ENCODE peak calls at places on chromosomes 5 and 9, in seven cellular contexts. One of them, this sample, is unnamed.

GRCh38 chr5:133469846-133470245 is 142.5 kb downstream of the FSTL4 start:
- DNase-seq in prostate gland: no peak
- DNase-seq in GM23338: no peak
- DNase-seq in kidney epithelial cell: no peak
- DNase-seq in PC-3: no peak
- DNase-seq in K562: no peak
- DNase-seq in foreskin fibroblast: no peak
- DNase-seq in this sample: no peak

GRCh38 chr5:9320652-9321051 is 225.2 kb downstream of the SEMA5A start:
- DNase-seq in foreskin fibroblast: no peak
- DNase-seq in K562: no peak
- DNase-seq in PC-3: no peak
- DNase-seq in GM23338: no peak
- DNase-seq in kidney epithelial cell: no peak
- DNase-seq in prostate gland: no peak
- DNase-seq in this sample: no peak

GRCh38 chr5:150779397-150780179 is 1.0 kb downstream of the SMIM3 start:
- DNase-seq in GM23338: no peak
- DNase-seq in kidney epithelial cell: no peak
- DNase-seq in foreskin fibroblast: peak; percentile 54
- DNase-seq in K562: no peak
- DNase-seq in PC-3: no peak
- DNase-seq in prostate gland: no peak
- DNase-seq in this sample: no peak

GRCh38 chr9:84404095-84404686 is 63.6 kb upstream of the SLC28A3 start:
- DNase-seq in K562: peak; percentile 41
- DNase-seq in kidney epithelial cell: no peak
- DNase-seq in GM23338: peak; percentile 62
- DNase-seq in PC-3: peak; percentile 5
- DNase-seq in foreskin fibroblast: no peak
- DNase-seq in prostate gland: no peak
- DNase-seq in this sample: no peak

GRCh38 chr5:135493406-135494180 is 41.4 kb upstream of the TIFAB start:
- DNase-seq in GM23338: peak; percentile 39
- DNase-seq in foreskin fibroblast: peak; percentile 85
- DNase-seq in PC-3: peak; percentile 86
- DNase-seq in K562: no peak
- DNase-seq in kidney epithelial cell: peak; percentile 45
- DNase-seq in prostate gland: peak; percentile 30
- DNase-seq in this sample: peak; percentile 59

GRCh38 chr5:14958196-14958595 is 86.6 kb upstream of the ANKH start:
- DNase-seq in kidney epithelial cell: no peak
- DNase-seq in prostate gland: peak; percentile 35
- DNase-seq in PC-3: peak; percentile 42
- DNase-seq in GM23338: no peak
- DNase-seq in K562: no peak
- DNase-seq in foreskin fibroblast: peak; percentile 16
- DNase-seq in this sample: no peak

GRCh38 chr9:104293877-104294276 is 199.8 kb downstream of the SMC2 start:
- DNase-seq in K562: no peak
- DNase-seq in PC-3: no peak
- DNase-seq in foreskin fibroblast: no peak
- DNase-seq in kidney epithelial cell: no peak
- DNase-seq in prostate gland: no peak
- DNase-seq in GM23338: no peak
- DNase-seq in this sample: no peak

GRCh38 chr9:69745716-69746538 is 13.9 kb downstream of the PTAR1 start:
- DNase-seq in foreskin fibroblast: no peak
- DNase-seq in kidney epithelial cell: no peak
- DNase-seq in prostate gland: no peak
- DNase-seq in K562: no peak
- DNase-seq in PC-3: peak; percentile 4
- DNase-seq in GM23338: peak; percentile 24
- DNase-seq in this sample: no peak

GRCh38 chr5:36422957-36423356 is 121.3 kb upstream of the RANBP3L start:
- DNase-seq in kidney epithelial cell: peak; percentile 74
- DNase-seq in PC-3: peak; percentile 87
- DNase-seq in foreskin fibroblast: no peak
- DNase-seq in GM23338: no peak
- DNase-seq in K562: no peak
- DNase-seq in prostate gland: no peak
- DNase-seq in this sample: peak; percentile 60

GRCh38 chr9:133115604-133116345 is 5.3 kb downstream of the RALGDS start:
- DNase-seq in kidney epithelial cell: no peak
- DNase-seq in foreskin fibroblast: no peak
- DNase-seq in prostate gland: no peak
- DNase-seq in GM23338: no peak
- DNase-seq in PC-3: no peak
- DNase-seq in K562: no peak
- DNase-seq in this sample: no peak

GRCh38 chr5:92605591-92605990 is 975.4 kb downstream of the NR2F1-AS1 start:
- DNase-seq in foreskin fibroblast: peak; percentile 6
- DNase-seq in kidney epithelial cell: no peak
- DNase-seq in PC-3: no peak
- DNase-seq in prostate gland: no peak
- DNase-seq in K562: no peak
- DNase-seq in GM23338: no peak
- DNase-seq in this sample: no peak

GRCh38 chr5:173472164-173472563 is 143.9 kb upstream of the STC2 start:
- DNase-seq in foreskin fibroblast: peak; percentile 96
- DNase-seq in PC-3: peak; percentile 99
- DNase-seq in GM23338: no peak
- DNase-seq in K562: no peak
- DNase-seq in prostate gland: peak; percentile 91
- DNase-seq in kidney epithelial cell: peak; percentile 83
- DNase-seq in this sample: peak; percentile 98

GRCh38 chr5:150112211-150113046 is 26.1 kb upstream of the CSF1R start:
- DNase-seq in kidney epithelial cell: peak; percentile 32
- DNase-seq in GM23338: no peak
- DNase-seq in prostate gland: no peak
- DNase-seq in foreskin fibroblast: peak; percentile 78
- DNase-seq in PC-3: peak; percentile 67
- DNase-seq in K562: no peak
- DNase-seq in this sample: peak; percentile 99

GRCh38 chr9:105413486-105414068 is 34.3 kb upstream of the FSD1L start:
- DNase-seq in kidney epithelial cell: no peak
- DNase-seq in K562: no peak
- DNase-seq in PC-3: peak; percentile 37
- DNase-seq in GM23338: peak; percentile 44
- DNase-seq in foreskin fibroblast: peak; percentile 48
- DNase-seq in prostate gland: no peak
- DNase-seq in this sample: peak; percentile 48

GRCh38 chr5:17992296-17992695 is 358.0 kb downstream of the TAF11L14 start:
- DNase-seq in kidney epithelial cell: no peak
- DNase-seq in prostate gland: no peak
- DNase-seq in K562: no peak
- DNase-seq in PC-3: no peak
- DNase-seq in GM23338: no peak
- DNase-seq in foreskin fibroblast: no peak
- DNase-seq in this sample: no peak

GRCh38 chr5:66653380-66653779 is 57.2 kb downstream of the MAST4 start:
- DNase-seq in foreskin fibroblast: peak; percentile 83
- DNase-seq in kidney epithelial cell: peak; percentile 9
- DNase-seq in PC-3: peak; percentile 3
- DNase-seq in GM23338: no peak
- DNase-seq in K562: no peak
- DNase-seq in prostate gland: no peak
- DNase-seq in this sample: no peak

GRCh38 chr9:85884236-85884635 is 56.7 kb upstream of the NAA35 start:
- DNase-seq in GM23338: no peak
- DNase-seq in PC-3: no peak
- DNase-seq in K562: no peak
- DNase-seq in prostate gland: no peak
- DNase-seq in foreskin fibroblast: no peak
- DNase-seq in kidney epithelial cell: no peak
- DNase-seq in this sample: no peak

GRCh38 chr9:128835246-128836210 is 5.9 kb upstream of the SPOUT1 start:
- DNase-seq in kidney epithelial cell: no peak
- DNase-seq in K562: peak; percentile 5
- DNase-seq in foreskin fibroblast: no peak
- DNase-seq in prostate gland: no peak
- DNase-seq in PC-3: no peak
- DNase-seq in GM23338: no peak
- DNase-seq in this sample: no peak

GRCh38 chr5:67350185-67350584 is 153.6 kb upstream of the CD180 start:
- DNase-seq in kidney epithelial cell: no peak
- DNase-seq in GM23338: no peak
- DNase-seq in prostate gland: no peak
- DNase-seq in K562: no peak
- DNase-seq in foreskin fibroblast: peak; percentile 38
- DNase-seq in PC-3: no peak
- DNase-seq in this sample: no peak

GRCh38 chr9:83623634-83623991 is 670 bp downstream of the IDNK start:
- DNase-seq in GM23338: no peak
- DNase-seq in K562: no peak
- DNase-seq in prostate gland: no peak
- DNase-seq in foreskin fibroblast: no peak
- DNase-seq in PC-3: peak; percentile 7
- DNase-seq in kidney epithelial cell: no peak
- DNase-seq in this sample: no peak

GRCh38 chr5:93359296-93359957 is 221.6 kb downstream of the NR2F1-AS1 start:
- DNase-seq in kidney epithelial cell: no peak
- DNase-seq in PC-3: peak; percentile 98
- DNase-seq in foreskin fibroblast: peak; percentile 81
- DNase-seq in GM23338: no peak
- DNase-seq in prostate gland: no peak
- DNase-seq in K562: no peak
- DNase-seq in this sample: peak; percentile 72

GRCh38 chr9:20353529-20353928 is 268.8 kb downstream of the MLLT3 start:
- DNase-seq in kidney epithelial cell: no peak
- DNase-seq in PC-3: no peak
- DNase-seq in foreskin fibroblast: no peak
- DNase-seq in K562: no peak
- DNase-seq in GM23338: no peak
- DNase-seq in prostate gland: no peak
- DNase-seq in this sample: no peak

GRCh38 chr9:114521846-114522245 is 16.6 kb upstream of the WHRN start:
- DNase-seq in prostate gland: no peak
- DNase-seq in K562: no peak
- DNase-seq in kidney epithelial cell: no peak
- DNase-seq in GM23338: no peak
- DNase-seq in PC-3: peak; percentile 29
- DNase-seq in foreskin fibroblast: no peak
- DNase-seq in this sample: peak; percentile 63

GRCh38 chr9:89609426-89610006 is 4.7 kb downstream of the GADD45G start:
- DNase-seq in prostate gland: no peak
- DNase-seq in foreskin fibroblast: no peak
- DNase-seq in GM23338: no peak
- DNase-seq in PC-3: no peak
- DNase-seq in K562: no peak
- DNase-seq in kidney epithelial cell: no peak
- DNase-seq in this sample: no peak

GRCh38 chr9:134422301-134422700 is 96.0 kb downstream of the RXRA start:
- DNase-seq in foreskin fibroblast: no peak
- DNase-seq in PC-3: no peak
- DNase-seq in kidney epithelial cell: no peak
- DNase-seq in GM23338: peak; percentile 46
- DNase-seq in K562: peak; percentile 56
- DNase-seq in prostate gland: peak; percentile 84
- DNase-seq in this sample: no peak

DNA sequence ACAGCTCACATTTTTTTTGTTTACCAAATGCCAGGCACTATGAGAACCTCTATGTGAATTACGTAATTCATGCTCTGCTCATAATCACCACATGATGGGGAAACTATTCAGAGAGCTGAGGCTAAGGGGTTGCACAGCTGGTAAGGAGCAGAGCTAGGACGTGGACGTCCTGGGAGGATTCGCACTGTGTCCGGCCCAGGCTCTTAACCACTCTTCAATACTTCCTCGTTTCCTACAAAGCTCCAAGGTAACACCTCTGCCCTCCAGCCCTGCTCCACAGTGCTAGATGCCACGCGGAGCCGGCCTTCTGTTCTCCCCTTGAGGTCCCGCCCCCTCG is 8.7 kb downstream of the PHF19 start:
- DNase-seq in prostate gland: no peak
- DNase-seq in kidney epithelial cell: no peak
- DNase-seq in K562: no peak
- DNase-seq in foreskin fibroblast: no peak
- DNase-seq in PC-3: no peak
- DNase-seq in GM23338: no peak
- DNase-seq in this sample: peak; percentile 55
- H3K4me3 ChIP-seq in prostate gland: peak overlapping the region; percentile 36
- H3K4me3 ChIP-seq in kidney epithelial cell: peak overlapping the region; percentile 12
- H3K4me3 ChIP-seq in K562: peak overlapping the region; percentile 12
- H3K4me3 ChIP-seq in foreskin fibroblast: peak overlapping the region; percentile 57
- H3K4me3 ChIP-seq in PC-3: peak overlapping the region; percentile 52
- H3K4me3 ChIP-seq in GM23338: peak overlapping the region; percentile 46
- H3K4me3 ChIP-seq in this sample: peak overlapping the region; percentile 39

GRCh38 chr9:98810106-98810840 is 2.8 kb downstream of the GALNT12 start:
- DNase-seq in K562: no peak
- DNase-seq in kidney epithelial cell: no peak
- DNase-seq in GM23338: no peak
- DNase-seq in PC-3: peak; percentile 53
- DNase-seq in foreskin fibroblast: no peak
- DNase-seq in prostate gland: no peak
- DNase-seq in this sample: no peak
- TF ChIP-seq CTCF in K562: no peak
- TF ChIP-seq CTCF in kidney epithelial cell: no peak
- TF ChIP-seq CTCF in GM23338: no peak
- TF ChIP-seq CTCF in PC-3: no peak
- TF ChIP-seq CTCF in foreskin fibroblast: no peak
- TF ChIP-seq CTCF in prostate gland: no peak
- TF ChIP-seq CTCF in this sample: no peak

DNA sequence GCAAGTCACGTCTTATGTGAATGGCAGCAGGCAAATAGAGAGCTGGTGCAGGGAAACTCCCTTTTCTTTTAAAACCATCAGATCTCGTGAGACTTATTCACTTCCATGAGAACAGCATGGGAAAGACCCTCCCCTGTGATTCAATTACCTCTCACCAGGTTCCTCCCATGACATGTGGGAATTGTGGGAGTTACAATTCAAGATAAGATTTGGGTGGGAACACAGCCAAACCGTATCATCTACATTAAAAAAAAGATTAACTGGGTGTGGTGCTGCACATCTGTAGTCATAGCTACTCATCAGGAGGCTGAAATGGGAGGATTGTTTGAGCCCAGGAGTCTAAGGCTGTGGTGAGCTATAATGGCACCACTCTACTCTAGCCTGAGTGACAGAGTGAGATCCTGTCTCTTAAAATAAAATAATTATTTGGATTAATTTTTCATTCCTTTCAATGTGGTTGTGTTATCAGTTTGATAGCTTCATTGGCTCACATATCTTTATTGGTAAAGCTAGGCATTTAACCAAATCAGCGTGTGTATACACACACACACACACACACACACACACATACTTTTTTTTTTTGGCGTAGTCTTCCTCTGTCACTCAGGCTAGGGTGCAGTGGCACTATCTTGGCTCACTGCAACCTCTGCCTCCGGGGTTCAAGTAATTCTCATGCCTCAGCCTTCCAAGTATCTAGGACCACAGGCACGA is 21.8 kb downstream of the DENND4C start:
- DNase-seq in GM23338: no peak
- DNase-seq in kidney epithelial cell: no peak
- DNase-seq in foreskin fibroblast: no peak
- DNase-seq in PC-3: no peak
- DNase-seq in prostate gland: no peak
- DNase-seq in K562: no peak
- DNase-seq in this sample: no peak
- H3K4me3 ChIP-seq in GM23338: no peak overlapping the region
- H3K4me3 ChIP-seq in kidney epithelial cell: no peak overlapping the region
- H3K4me3 ChIP-seq in foreskin fibroblast: no peak overlapping the region
- H3K4me3 ChIP-seq in PC-3: no peak overlapping the region
- H3K4me3 ChIP-seq in prostate gland: no peak overlapping the region
- H3K4me3 ChIP-seq in K562: no peak overlapping the region
- H3K4me3 ChIP-seq in this sample: no peak overlapping the region

GRCh38 chr9:87080512-87081225 is 133.4 kb upstream of the GAS1 start:
- DNase-seq in PC-3: peak; percentile 25
- DNase-seq in prostate gland: no peak
- DNase-seq in foreskin fibroblast: no peak
- DNase-seq in K562: no peak
- DNase-seq in GM23338: peak; percentile 28
- DNase-seq in kidney epithelial cell: no peak
- DNase-seq in this sample: no peak
- TF ChIP-seq CTCF in PC-3: no peak
- TF ChIP-seq CTCF in prostate gland: no peak
- TF ChIP-seq CTCF in foreskin fibroblast: no peak
- TF ChIP-seq CTCF in K562: no peak
- TF ChIP-seq CTCF in GM23338: peak; percentile 53
- TF ChIP-seq CTCF in kidney epithelial cell: peak; percentile 37
- TF ChIP-seq CTCF in this sample: peak; percentile 30